ENCODE peak calls at places on chromosomes 6 and 20, in five cellular contexts. F is astrocyte of the spinal cord, Y is neural progenitor cell, V is fibroblast of the aortic adventitia, K is colonic mucosa. S is an unnamed sample.
A peak's percentile ranks its signal among the peaks of the same experiment; 100 is the strongest.

GRCh38 chr20:49381558-49382493 is 100.6 kb downstream of the KCNB1 start:
- DNase-seq in F (peak; percentile 87), Y (no peak), V (peak; percentile 84), K (peak; percentile 39), S (peak; percentile 58)

GRCh38 chr6:34970487-34970886 is 81.4 kb downstream of the ANKS1A start:
- DNase-seq in F (no peak), Y (no peak), V (no peak), K (no peak), S (no peak)

GRCh38 chr20:36030143-36030542 is 61.8 kb downstream of the CNBD2 start:
- DNase-seq in F (no peak), Y (no peak), V (peak; percentile 80), K (no peak), S (peak; percentile 75)

GRCh38 chr20:57308451-57309410 is 20.9 kb upstream of the SPO11 start:
- DNase-seq in F (no peak), Y (no peak), V (no peak), K (no peak), S (no peak)

GRCh38 chr6:169571123-169571962 is 130.5 kb downstream of the WDR27 start:
- DNase-seq in F (peak; percentile 74), Y (no peak), V (peak; percentile 63), K (no peak), S (peak; percentile 42)

GRCh38 chr6:2738373-2738979 is 12.2 kb downstream of the MYLK4 start:
- DNase-seq in F (peak; percentile 74), Y (peak; percentile 78), V (peak; percentile 77), K (peak; percentile 44), S (peak; percentile 80)

GRCh38 chr20:17654649-17655285 is 27.3 kb downstream of the RRBP1 start:
- DNase-seq in F (peak; percentile 47), Y (peak; percentile 78), V (peak; percentile 79), K (peak; percentile 58), S (peak; percentile 73)

GRCh38 chr6:2582268-2582667 is 168.5 kb downstream of the MYLK4 start:
- DNase-seq in F (no peak), Y (no peak), V (no peak), K (no peak), S (no peak)

GRCh38 chr6:141260627-141261015 is 872.1 kb upstream of the GJE1 start:
- DNase-seq in F (no peak), Y (peak; percentile 3), V (no peak), K (no peak), S (no peak)

GRCh38 chr20:48769111-48769879 is 58.5 kb downstream of the PREX1 start:
- DNase-seq in F (no peak), Y (no peak), V (no peak), K (no peak), S (peak; percentile 41)

GRCh38 chr6:116251568-116252384 is 2.1 kb downstream of the TSPYL4 start:
- DNase-seq in F (peak; percentile 57), Y (peak; percentile 27), V (peak; percentile 78), K (no peak), S (peak; percentile 89)

GRCh38 chr6:20202699-20203302 is 9.5 kb downstream of the MBOAT1 start:
- DNase-seq in F (no peak), Y (no peak), V (no peak), K (no peak), S (no peak)

GRCh38 chr6:65116326-65116725 is 590.7 kb downstream of the EYS start:
- DNase-seq in F (no peak), Y (no peak), V (no peak), K (no peak), S (no peak)
- H3K4me3 ChIP-seq in F (no peak overlapping the region), Y (no peak overlapping the region), V (no peak overlapping the region), K (no peak overlapping the region), S (no peak overlapping the region)

DNA sequence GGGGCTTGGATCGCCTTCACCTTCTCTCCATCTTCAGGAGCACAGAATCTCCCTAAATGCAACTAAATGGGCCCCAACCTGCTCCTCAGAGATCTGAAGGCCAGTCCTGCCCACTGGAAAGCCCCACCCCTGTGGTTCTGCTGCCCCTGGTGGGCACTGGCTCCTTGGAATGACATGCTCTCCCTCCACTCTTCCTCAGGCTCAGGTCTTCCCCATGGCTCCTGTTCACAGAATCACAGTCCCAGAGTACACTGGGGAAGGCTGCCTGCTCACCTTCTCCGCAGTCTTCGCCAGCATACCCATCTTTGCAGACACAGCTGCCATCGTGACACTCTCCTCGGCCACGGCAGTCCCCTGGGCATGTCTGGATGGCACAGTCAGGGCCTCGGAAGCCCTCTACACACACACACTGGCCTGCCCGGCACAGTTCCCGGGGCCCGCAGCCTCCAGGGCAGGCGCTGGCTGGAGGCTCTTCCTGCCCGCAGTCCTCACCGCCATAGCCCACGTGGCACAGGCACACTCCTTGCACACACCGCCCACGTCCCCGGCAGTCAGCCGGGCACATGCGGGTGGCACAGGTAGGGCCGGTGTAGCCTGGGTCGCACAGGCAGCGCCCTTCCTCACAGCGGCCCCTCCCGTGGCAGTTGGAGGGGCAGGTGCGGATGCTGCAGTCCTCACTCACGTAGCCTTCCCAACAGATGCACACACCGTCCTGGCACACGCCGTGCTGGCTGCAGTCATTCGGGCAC is 13.6 kb downstream of the TNXB start:
- DNase-seq in F (no peak), Y (no peak), V (no peak), K (no peak), S (no peak)
- TF ChIP-seq CTCF in F (peak; percentile 6), Y (peak; percentile 13), V (peak; percentile 12), K (no peak), S (no peak)

DNA sequence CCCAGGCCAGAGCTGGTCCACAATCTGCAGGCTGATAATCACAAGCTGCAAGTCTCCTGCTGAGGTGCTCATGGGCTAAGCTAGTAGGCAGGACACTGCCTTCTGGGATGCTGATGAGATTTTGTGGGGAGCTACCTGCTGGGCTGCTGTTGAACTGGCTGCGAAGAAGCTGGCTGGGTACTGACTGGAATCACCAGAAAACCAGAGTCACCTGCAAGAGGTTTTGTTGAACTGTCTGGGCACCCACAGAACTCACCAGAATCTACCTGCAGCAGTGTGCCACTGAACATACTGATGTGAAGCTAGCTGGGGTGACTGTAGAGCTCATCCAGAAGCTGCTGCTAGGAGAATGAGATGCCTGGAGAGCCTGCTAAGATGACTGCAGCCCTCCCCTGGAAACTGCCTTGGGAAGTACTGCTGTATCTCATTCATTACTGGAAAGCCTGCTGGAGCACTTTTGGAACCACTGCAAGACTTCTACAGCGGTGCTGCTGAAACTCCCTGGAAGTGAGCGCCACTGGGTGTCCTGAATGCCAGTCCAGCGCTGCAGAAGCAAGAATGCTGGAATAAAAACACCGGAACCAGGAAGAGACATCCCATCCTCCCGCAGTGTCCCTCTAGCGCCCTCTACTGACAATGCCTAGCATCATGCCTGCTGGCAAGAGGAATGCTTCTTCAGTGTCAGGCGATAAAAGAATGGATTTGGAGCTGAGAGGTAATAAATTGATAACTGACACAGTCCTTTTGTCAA is 64.9 kb upstream of the ARHGAP18 start:
- DNase-seq in F (peak; percentile 84), Y (peak; percentile 90), V (peak; percentile 91), K (peak; percentile 86), S (peak; percentile 90)
- H3K4me3 ChIP-seq in F (no peak overlapping the region), Y (no peak overlapping the region), V (peak overlapping the region; percentile 47), K (no peak overlapping the region), S (peak overlapping the region; percentile 1)

GRCh38 chr20:2757001-2757400 is 43.4 kb downstream of the CPXM1 start:
- DNase-seq in F (no peak), Y (no peak), V (no peak), K (no peak), S (no peak)

GRCh38 chr20:2755451-2756055 is 44.9 kb downstream of the CPXM1 start:
- DNase-seq in F (no peak), Y (no peak), V (no peak), K (no peak), S (no peak)

GRCh38 chr20:2754426-2754825 is 46.0 kb downstream of the CPXM1 start:
- DNase-seq in F (no peak), Y (no peak), V (no peak), K (no peak), S (no peak)

GRCh38 chr20:2757969-2758368 is 42.5 kb downstream of the CPXM1 start:
- DNase-seq in F (no peak), Y (no peak), V (no peak), K (no peak), S (no peak)

GRCh38 chr20:2756056-2756611 is 44.3 kb downstream of the CPXM1 start:
- DNase-seq in F (peak; percentile 46), Y (peak; percentile 91), V (peak; percentile 65), K (no peak), S (peak; percentile 78)
- TF ChIP-seq CTCF in F (peak; percentile 87), Y (peak; percentile 88), V (peak; percentile 86), K (no peak), S (peak; percentile 88)

GRCh38 chr20:856361-856775 is 22.9 kb downstream of the FAM110A start:
- DNase-seq in F (peak; percentile 78), Y (no peak), V (peak; percentile 70), K (no peak), S (peak; percentile 77)
- H3K4me3 ChIP-seq in F (no peak overlapping the region), Y (no peak overlapping the region), V (no peak overlapping the region), K (no peak overlapping the region), S (no peak overlapping the region)

DNA sequence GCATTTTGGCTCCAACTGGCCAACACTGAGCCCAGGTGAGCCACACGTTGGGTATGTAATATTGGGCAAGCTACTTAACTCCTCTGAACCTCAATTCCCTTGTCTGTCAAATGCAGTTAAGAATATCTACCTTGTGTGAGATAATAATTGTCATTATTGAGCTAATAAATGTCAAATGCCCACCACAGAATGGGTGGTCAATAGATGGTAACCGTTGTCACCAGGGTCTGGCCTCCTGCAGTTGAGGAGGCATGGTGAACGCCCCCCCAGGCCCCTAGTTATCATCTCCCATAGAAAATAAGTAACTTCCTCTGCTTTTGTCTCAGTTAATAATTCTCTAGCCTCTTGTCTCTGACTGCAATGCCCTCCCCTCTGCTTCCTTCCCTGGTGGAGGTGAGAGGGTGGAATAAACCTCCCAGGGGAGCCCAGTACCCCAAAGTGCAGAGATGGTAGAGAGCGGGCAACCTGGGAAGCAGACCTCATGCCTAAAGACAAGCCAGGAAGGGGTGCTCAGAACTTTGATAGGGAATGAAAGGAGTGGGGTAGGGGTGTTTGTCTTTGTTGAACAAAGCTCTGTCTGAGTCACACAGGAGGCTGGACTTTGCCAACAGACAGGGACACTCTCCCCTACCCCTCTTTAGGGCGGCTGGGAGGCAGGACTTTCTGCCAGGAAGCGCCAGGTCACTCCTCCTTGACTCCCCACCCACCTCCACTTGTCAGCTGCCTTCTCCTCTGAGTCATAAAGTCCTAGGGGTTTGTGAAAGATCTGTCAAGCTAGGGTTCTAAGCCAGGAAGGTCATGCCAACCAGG is 1.3 kb upstream of the UNC5CL start:
- DNase-seq in F (no peak), Y (no peak), V (no peak), K (peak; percentile 77), S (peak; percentile 20)
- TF ChIP-seq CTCF in F (no peak), Y (no peak), V (no peak), K (no peak), S (no peak)

GRCh38 chr6:105981888-105982358 is 104.2 kb upstream of the PRDM1 start:
- DNase-seq in F (no peak), Y (no peak), V (no peak), K (no peak), S (no peak)
- H3K4me3 ChIP-seq in F (peak overlapping the region; percentile 33), Y (peak overlapping the region; percentile 23), V (no peak overlapping the region), K (no peak overlapping the region), S (no peak overlapping the region)

S was measured in cardiac fibroblast.